ENCODE peak calls at places on chromosomes 2 and 18, in seven cellular contexts. P, B, S, L, M, K and E are unnamed samples.

GRCh38 chr2:138501427-138502252 is at the start of gene SPOPL:
- DNase-seq in K (peak; percentile 91), L (peak; percentile 90), S (peak; percentile 94), B (peak; percentile 97), P (peak; percentile 76), M (peak; percentile 89), E (peak; percentile 75)

GRCh38 chr2:71948781-71949536 is 198.7 kb downstream of the CYP26B1 start:
- DNase-seq in B (no peak), S (no peak), M (peak; percentile 57), K (no peak), L (no peak), P (no peak), E (no peak)

GRCh38 chr2:33810046-33810835 is 211.1 kb upstream of the FAM98A start:
- DNase-seq in S (no peak), K (no peak), B (no peak), L (no peak), P (no peak), M (no peak), E (no peak)

GRCh38 chr2:74036450-74037175 is 51.9 kb downstream of the TET3 start:
- DNase-seq in L (no peak), B (no peak), K (no peak), M (no peak), P (no peak), S (no peak), E (no peak)

GRCh38 chr18:57107141-57107832 is 39.6 kb upstream of the BOD1L2 start:
- DNase-seq in P (no peak), K (no peak), B (no peak), S (no peak), M (no peak), L (peak; percentile 6), E (no peak)

GRCh38 chr2:134137182-134137595 is 116.7 kb upstream of the MGAT5 start:
- DNase-seq in L (peak; percentile 47), B (no peak), P (no peak), S (peak; percentile 62), M (no peak), K (no peak), E (no peak)

GRCh38 chr2:202717598-202718310 is 83.0 kb downstream of the FAM117B start:
- DNase-seq in K (no peak), P (no peak), M (no peak), L (no peak), S (no peak), B (no peak), E (no peak)

GRCh38 chr2:68302281-68302680 is 17.5 kb downstream of the CNRIP1 start:
- DNase-seq in B (no peak), S (no peak), K (no peak), L (no peak), M (no peak), P (no peak), E (no peak)

GRCh38 chr2:204234248-204234647 is 297.7 kb downstream of the ICOS start:
- DNase-seq in K (no peak), B (no peak), L (no peak), P (no peak), M (no peak), S (no peak), E (no peak)

GRCh38 chr2:221612171-221612570 is 40.1 kb upstream of the EPHA4 start:
- DNase-seq in M (no peak), S (no peak), K (no peak), P (no peak), L (no peak), B (no peak), E (no peak)

GRCh38 chr18:48928787-48929186 is 22.0 kb downstream of the SMAD7 start:
- DNase-seq in B (peak; percentile 91), L (peak; percentile 40), P (peak; percentile 66), S (peak; percentile 88), M (no peak), K (no peak), E (peak; percentile 80)

GRCh38 chr18:48840491-48840877 is 110.3 kb downstream of the SMAD7 start:
- DNase-seq in S (peak; percentile 5), K (no peak), L (no peak), B (peak; percentile 29), P (no peak), M (no peak), E (no peak)

GRCh38 chr2:108634591-108635160 is 84.6 kb upstream of the RANBP2 start:
- DNase-seq in M (no peak), S (no peak), K (no peak), B (no peak), P (no peak), L (no peak), E (no peak)

GRCh38 chr2:81624825-81625224 is 1320.3 kb upstream of the LRRTM1 start:
- DNase-seq in B (no peak), P (no peak), M (no peak), L (no peak), K (no peak), S (no peak), E (no peak)

GRCh38 chr2:8491296-8492048 is 190.4 kb upstream of the ID2 start:
- DNase-seq in P (no peak), M (no peak), S (no peak), K (no peak), L (no peak), B (no peak), E (no peak)

GRCh38 chr18:77164762-77165485 is 32.3 kb upstream of the MBP start:
- DNase-seq in L (no peak), B (peak; percentile 81), K (no peak), P (no peak), S (no peak), M (no peak), E (no peak)

GRCh38 chr18:22975508-22975907 is 42.4 kb downstream of the RBBP8 start:
- DNase-seq in S (no peak), B (no peak), M (no peak), P (no peak), L (no peak), K (no peak), E (no peak)

GRCh38 chr18:22981274-22982133 is 48.4 kb downstream of the RBBP8 start:
- DNase-seq in L (no peak), P (no peak), B (no peak), M (no peak), S (no peak), K (no peak), E (no peak)

GRCh38 chr18:22974707-22975106 is 41.6 kb downstream of the RBBP8 start:
- DNase-seq in K (no peak), S (no peak), B (no peak), M (no peak), L (no peak), P (no peak), E (no peak)

GRCh38 chr18:22980394-22980793 is 47.3 kb downstream of the RBBP8 start:
- DNase-seq in L (no peak), K (no peak), S (no peak), M (no peak), P (no peak), B (no peak), E (no peak)

GRCh38 chr18:22977847-22978701 is 44.9 kb downstream of the RBBP8 start:
- DNase-seq in S (no peak), K (no peak), L (no peak), P (no peak), B (no peak), M (no peak), E (no peak)
- TF ChIP-seq CTCF in S (no peak), K (no peak), L (no peak), P (no peak), B (no peak), M (no peak), E (no peak)

GRCh38 chr2:188973650-188974049 is 523 bp upstream of the COL3A1 start:
- DNase-seq in L (no peak), B (no peak), P (no peak), M (no peak), K (no peak), S (no peak), E (no peak)

GRCh38 chr2:188976545-188977268 is 2.5 kb downstream of the COL3A1 start:
- DNase-seq in B (no peak), M (no peak), S (no peak), P (no peak), L (no peak), K (no peak), E (no peak)

GRCh38 chr2:188975497-188976102 is 1.4 kb downstream of the COL3A1 start:
- DNase-seq in S (no peak), M (no peak), L (peak; percentile 70), K (peak; percentile 31), P (no peak), B (no peak), E (no peak)

GRCh38 chr2:188971316-188971930 is 2.8 kb upstream of the COL3A1 start:
- DNase-seq in M (no peak), S (no peak), B (no peak), P (no peak), K (no peak), L (no peak), E (no peak)

DNA sequence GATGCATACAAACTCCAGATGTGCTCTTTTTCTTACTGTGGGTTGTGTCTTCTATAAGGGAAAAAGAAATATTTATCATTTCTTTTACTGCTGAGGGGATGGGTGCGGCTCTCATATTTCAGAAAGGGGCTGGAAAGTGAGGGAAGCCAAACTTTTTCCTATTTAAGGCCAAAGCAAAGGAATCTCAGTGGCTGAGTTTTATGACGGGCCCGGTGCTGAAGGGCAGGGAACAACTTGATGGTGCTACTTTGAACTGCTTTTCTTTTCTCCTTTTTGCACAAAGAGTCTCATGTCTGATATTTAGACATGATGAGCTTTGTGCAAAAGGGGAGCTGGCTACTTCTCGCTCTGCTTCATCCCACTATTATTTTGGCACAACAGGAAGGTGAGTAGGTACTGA is at the start of gene COL3A1:
- DNase-seq in M (no peak), S (no peak), L (peak; percentile 48), K (no peak), P (no peak), B (peak; percentile 77), E (no peak)
- H3K27ac ChIP-seq in M (peak within 1 kb of the TSS; percentile 84), S (peak within 1 kb of the TSS; percentile 42), L (peak within 1 kb of the TSS; percentile 87), K (no peak within 1 kb of the TSS), P (no peak within 1 kb of the TSS), B (peak within 1 kb of the TSS; percentile 58), E (no peak within 1 kb of the TSS)

GRCh38 chr2:175621847-175622246 is 380.2 kb downstream of the LNPK start:
- DNase-seq in M (no peak), K (no peak), P (no peak), S (no peak), B (no peak), L (no peak), E (no peak)
- TF ChIP-seq CTCF in M (no peak), K (peak; percentile 48), P (no peak), S (no peak), B (no peak), L (no peak), E (no peak)

GRCh38 chr2:19573784-19574183 is 215.4 kb upstream of the OSR1 start:
- DNase-seq in P (no peak), S (no peak), M (no peak), B (no peak), K (no peak), L (no peak), E (no peak)

GRCh38 chr2:19571773-19572172 is 213.3 kb upstream of the OSR1 start:
- DNase-seq in L (no peak), K (no peak), S (no peak), P (no peak), B (no peak), M (no peak), E (no peak)

GRCh38 chr2:19569300-19569791 is 210.9 kb upstream of the OSR1 start:
- DNase-seq in B (no peak), P (no peak), K (no peak), M (no peak), S (no peak), L (no peak), E (no peak)

DNA sequence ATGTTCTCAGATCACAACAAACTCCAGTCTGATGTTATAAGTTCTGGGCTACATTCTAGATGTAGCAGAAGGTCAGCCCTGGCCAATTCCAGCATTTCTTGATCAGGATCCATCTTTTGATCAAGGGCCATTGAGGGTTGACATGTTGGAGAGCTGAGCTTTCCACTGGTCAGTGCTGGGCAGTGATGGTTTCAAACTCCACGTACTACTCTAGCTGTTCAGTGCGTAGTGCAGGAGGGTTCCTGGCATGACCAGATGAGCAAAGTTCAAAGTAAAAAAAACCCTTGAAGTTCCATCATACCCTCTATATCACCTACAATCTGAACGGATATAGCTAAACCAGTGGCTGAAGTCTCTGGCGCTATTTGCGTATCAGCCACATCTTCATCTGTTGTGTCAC is 210.4 kb upstream of the OSR1 start:
- DNase-seq in K (no peak), M (no peak), P (no peak), L (no peak), B (no peak), S (no peak), E (no peak)
- H3K27ac ChIP-seq in K (no peak overlapping the region), M (no peak overlapping the region), P (no peak overlapping the region), L (no peak overlapping the region), B (no peak overlapping the region), S (no peak overlapping the region), E (no peak overlapping the region)